ENCODE peak calls at places on chromosomes 12 and 14, in four cellular contexts. One of them, this sample, is unnamed.

GRCh38 chr14:50875359-50876090 is 3.7 kb downstream of the ABHD12B start:
- DNase-seq in A549: no peak
- DNase-seq in ascending aorta: no peak
- DNase-seq in CD4-positive, alpha-beta memory T cell: peak; percentile 70
- DNase-seq in this sample: peak; percentile 96

GRCh38 chr12:75020068-75020557 is 189.5 kb downstream of the KCNC2 start:
- DNase-seq in A549: no peak
- DNase-seq in CD4-positive, alpha-beta memory T cell: no peak
- DNase-seq in ascending aorta: no peak
- DNase-seq in this sample: peak; percentile 4

GRCh38 chr14:97219356-97220017 is 422.3 kb downstream of the VRK1 start:
- DNase-seq in A549: no peak
- DNase-seq in CD4-positive, alpha-beta memory T cell: no peak
- DNase-seq in ascending aorta: no peak
- DNase-seq in this sample: no peak

GRCh38 chr12:69936214-69936731 is 111.2 kb downstream of the MYRFL start:
- DNase-seq in ascending aorta: no peak
- DNase-seq in CD4-positive, alpha-beta memory T cell: no peak
- DNase-seq in A549: no peak
- DNase-seq in this sample: no peak

GRCh38 chr14:103869406-103870143 is 22.2 kb upstream of the PPP1R13B start:
- DNase-seq in A549: no peak
- DNase-seq in CD4-positive, alpha-beta memory T cell: no peak
- DNase-seq in ascending aorta: no peak
- DNase-seq in this sample: no peak

GRCh38 chr14:80403036-80403435 is 191.7 kb upstream of the DIO2 start:
- DNase-seq in A549: no peak
- DNase-seq in CD4-positive, alpha-beta memory T cell: no peak
- DNase-seq in ascending aorta: no peak
- DNase-seq in this sample: no peak

GRCh38 chr14:59190372-59190771 is 1.9 kb downstream of the DAAM1 start:
- DNase-seq in ascending aorta: peak; percentile 68
- DNase-seq in CD4-positive, alpha-beta memory T cell: peak; percentile 43
- DNase-seq in A549: peak; percentile 15
- DNase-seq in this sample: peak; percentile 48

GRCh38 chr12:24845615-24846014 is 103.3 kb downstream of the BCAT1 start:
- DNase-seq in ascending aorta: no peak
- DNase-seq in A549: no peak
- DNase-seq in CD4-positive, alpha-beta memory T cell: no peak
- DNase-seq in this sample: no peak

GRCh38 chr14:60090864-60091519 is 731 bp upstream of the PCNX4 start:
- DNase-seq in ascending aorta: peak; percentile 73
- DNase-seq in CD4-positive, alpha-beta memory T cell: peak; percentile 41
- DNase-seq in A549: peak; percentile 51
- DNase-seq in this sample: peak; percentile 50

GRCh38 chr14:76151398-76152332 is at the start of gene GPATCH2L:
- DNase-seq in A549: peak; percentile 91
- DNase-seq in ascending aorta: peak; percentile 98
- DNase-seq in CD4-positive, alpha-beta memory T cell: peak; percentile 97
- DNase-seq in this sample: peak; percentile 94

DNA sequence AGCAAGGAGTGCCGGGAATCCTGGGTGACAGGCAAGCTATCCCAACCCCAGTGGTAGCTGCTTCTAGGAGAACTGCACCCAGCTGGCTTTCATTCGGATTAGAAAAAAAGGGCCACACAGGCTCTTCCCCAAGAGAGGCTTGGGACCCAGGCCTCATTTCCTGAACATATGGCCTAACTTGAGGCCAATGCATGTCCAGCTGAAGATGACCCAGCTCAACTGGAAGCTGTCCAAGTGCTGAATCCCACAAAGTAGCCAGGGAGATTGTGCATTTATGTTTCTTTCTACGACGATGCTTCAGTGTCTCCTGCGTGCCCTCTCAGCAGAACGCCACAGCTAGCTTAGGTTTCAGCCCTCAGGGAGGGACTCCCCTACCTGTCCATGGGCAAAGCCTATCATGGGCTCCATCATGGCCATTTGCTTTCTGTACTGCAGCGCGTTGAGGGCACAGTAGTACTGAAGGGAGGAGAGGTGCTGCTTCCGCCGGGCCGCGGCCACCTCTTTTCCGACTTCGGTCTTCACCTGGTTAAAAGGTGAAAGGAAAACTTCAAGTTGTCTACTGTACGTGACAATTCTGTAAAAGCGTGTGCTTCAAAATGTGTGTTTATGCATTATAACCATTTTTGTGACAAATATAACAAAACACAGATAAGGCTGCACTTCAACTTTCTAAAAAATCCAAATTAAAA is 29.1 kb downstream of the APPL2 start:
- DNase-seq in CD4-positive, alpha-beta memory T cell: no peak
- DNase-seq in ascending aorta: no peak
- DNase-seq in A549: no peak
- DNase-seq in this sample: no peak
- H3K27ac ChIP-seq in CD4-positive, alpha-beta memory T cell: no peak overlapping the region
- H3K27ac ChIP-seq in ascending aorta: no peak overlapping the region
- H3K27ac ChIP-seq in A549: no peak overlapping the region
- H3K27ac ChIP-seq in this sample: no peak overlapping the region

DNA sequence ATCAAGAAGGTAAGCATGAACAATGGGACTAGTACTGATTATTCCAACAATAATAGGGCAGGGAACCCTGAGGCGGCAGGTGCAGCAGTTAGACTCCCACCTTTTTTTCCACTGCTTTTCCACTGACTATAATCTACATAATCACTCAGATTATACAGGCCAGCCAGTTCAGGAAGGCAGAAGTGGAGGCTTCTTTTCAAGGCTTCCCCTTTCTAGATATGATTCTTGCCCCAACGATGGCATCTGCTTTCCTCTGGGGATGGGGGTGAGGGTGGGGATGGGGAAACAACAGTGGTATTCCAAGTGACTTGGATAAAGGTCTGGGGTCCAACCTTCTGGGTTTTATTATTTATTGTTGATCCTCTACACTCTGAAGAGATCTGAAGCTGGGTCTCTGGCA is 331 bp downstream of the NCKAP1L start:
- DNase-seq in ascending aorta: no peak
- DNase-seq in CD4-positive, alpha-beta memory T cell: no peak
- DNase-seq in A549: no peak
- DNase-seq in this sample: no peak
- H3K27ac ChIP-seq in ascending aorta: no peak overlapping the region
- H3K27ac ChIP-seq in CD4-positive, alpha-beta memory T cell: peak overlapping the region; percentile 78
- H3K27ac ChIP-seq in A549: no peak overlapping the region
- H3K27ac ChIP-seq in this sample: peak overlapping the region; percentile 85

GRCh38 chr12:67884596-67884995 is 104.7 kb upstream of the IFNG-AS1 start:
- DNase-seq in A549: no peak
- DNase-seq in CD4-positive, alpha-beta memory T cell: no peak
- DNase-seq in ascending aorta: no peak
- DNase-seq in this sample: no peak

GRCh38 chr12:67885370-67886169 is 103.7 kb upstream of the IFNG-AS1 start:
- DNase-seq in A549: no peak
- DNase-seq in CD4-positive, alpha-beta memory T cell: no peak
- DNase-seq in ascending aorta: no peak
- DNase-seq in this sample: no peak

GRCh38 chr12:67879937-67880336 is 109.3 kb upstream of the IFNG-AS1 start:
- DNase-seq in CD4-positive, alpha-beta memory T cell: no peak
- DNase-seq in ascending aorta: no peak
- DNase-seq in A549: no peak
- DNase-seq in this sample: no peak

GRCh38 chr12:67877697-67878096 is 111.5 kb upstream of the IFNG-AS1 start:
- DNase-seq in CD4-positive, alpha-beta memory T cell: no peak
- DNase-seq in A549: no peak
- DNase-seq in ascending aorta: no peak
- DNase-seq in this sample: no peak

GRCh38 chr12:67881565-67881964 is 107.7 kb upstream of the IFNG-AS1 start:
- DNase-seq in A549: no peak
- DNase-seq in CD4-positive, alpha-beta memory T cell: no peak
- DNase-seq in ascending aorta: no peak
- DNase-seq in this sample: no peak
- H3K27ac ChIP-seq in A549: no peak overlapping the region
- H3K27ac ChIP-seq in CD4-positive, alpha-beta memory T cell: no peak overlapping the region
- H3K27ac ChIP-seq in ascending aorta: no peak overlapping the region
- H3K27ac ChIP-seq in this sample: no peak overlapping the region

GRCh38 chr12:114213055-114213561 is 192.8 kb downstream of the TBX5 start:
- DNase-seq in ascending aorta: no peak
- DNase-seq in A549: no peak
- DNase-seq in CD4-positive, alpha-beta memory T cell: no peak
- DNase-seq in this sample: no peak
- H3K27ac ChIP-seq in ascending aorta: no peak overlapping the region
- H3K27ac ChIP-seq in A549: no peak overlapping the region
- H3K27ac ChIP-seq in CD4-positive, alpha-beta memory T cell: no peak overlapping the region
- H3K27ac ChIP-seq in this sample: no peak overlapping the region

This sample was measured in OCI-LY7.